ENCODE peak calls at places on chromosome 13, in ten cellular contexts. Z, T, H, O, A, Y, J, D, L and Q are unnamed samples.
A peak's percentile ranks its signal among the peaks of the same experiment; 100 is the strongest.

GRCh38 chr13:42170029-42170428 is 101.9 kb upstream of the AKAP11 start:
- DNase-seq in Z (no peak), T (no peak), H (no peak), O (no peak), A (no peak), Y (no peak), J (no peak), D (no peak), L (no peak), Q (no peak)

GRCh38 chr13:23551213-23552008 is 18.8 kb upstream of the TNFRSF19 start:
- DNase-seq in Z (no peak), T (no peak), H (no peak), O (no peak), A (no peak), Y (no peak), J (no peak), D (no peak), L (no peak), Q (no peak)

GRCh38 chr13:102394158-102395053 is 7.4 kb downstream of the FGF14 start:
- DNase-seq in Z (peak; percentile 95), T (no peak), H (no peak), O (peak; percentile 85), A (peak; percentile 65), Y (peak; percentile 96), J (peak; percentile 95), D (peak; percentile 90), L (peak; percentile 97), Q (peak; percentile 97)

GRCh38 chr13:76622336-76623045 is 263.7 kb downstream of the KCTD12 start:
- DNase-seq in Z (peak; percentile 42), T (no peak), H (no peak), O (no peak), A (no peak), Y (peak; percentile 19), J (no peak), D (no peak), L (peak; percentile 46), Q (no peak)

GRCh38 chr13:110524484-110525254 is 36.9 kb downstream of the RAB20 start:
- DNase-seq in Z (no peak), T (no peak), H (no peak), O (no peak), A (no peak), Y (peak; percentile 86), J (peak; percentile 14), D (peak; percentile 62), L (peak; percentile 93), Q (peak; percentile 83)

GRCh38 chr13:100875392-100876043 is 200.9 kb upstream of the TMTC4 start:
- DNase-seq in Z (no peak), T (no peak), H (no peak), O (no peak), A (no peak), Y (no peak), J (no peak), D (no peak), L (no peak), Q (no peak)

GRCh38 chr13:51600703-51601102 is 16.4 kb downstream of the WDFY2 start:
- DNase-seq in Z (no peak), T (no peak), H (no peak), O (no peak), A (no peak), Y (no peak), J (no peak), D (no peak), L (no peak), Q (no peak)

GRCh38 chr13:50829896-50830295 is 13.6 kb downstream of the DLEU7 start:
- DNase-seq in Z (no peak), T (no peak), H (no peak), O (no peak), A (no peak), Y (no peak), J (no peak), D (no peak), L (no peak), Q (no peak)

GRCh38 chr13:114024603-114025431 is 50.9 kb upstream of the C13orf46 start:
- DNase-seq in Z (no peak), T (peak; percentile 73), H (peak; percentile 73), O (no peak), A (no peak), Y (no peak), J (no peak), D (no peak), L (peak; percentile 28), Q (no peak)

GRCh38 chr13:114025432-114026127 is 51.7 kb upstream of the C13orf46 start:
- DNase-seq in Z (peak; percentile 58), T (peak; percentile 31), H (no peak), O (no peak), A (no peak), Y (no peak), J (no peak), D (no peak), L (peak; percentile 26), Q (no peak)

GRCh38 chr13:114022876-114023275 is 49.0 kb upstream of the C13orf46 start:
- DNase-seq in Z (no peak), T (no peak), H (no peak), O (no peak), A (no peak), Y (no peak), J (no peak), D (no peak), L (peak; percentile 7), Q (no peak)

GRCh38 chr13:114022309-114022669 is 48.4 kb upstream of the C13orf46 start:
- DNase-seq in Z (no peak), T (no peak), H (no peak), O (no peak), A (no peak), Y (no peak), J (no peak), D (no peak), L (no peak), Q (no peak)

DNA sequence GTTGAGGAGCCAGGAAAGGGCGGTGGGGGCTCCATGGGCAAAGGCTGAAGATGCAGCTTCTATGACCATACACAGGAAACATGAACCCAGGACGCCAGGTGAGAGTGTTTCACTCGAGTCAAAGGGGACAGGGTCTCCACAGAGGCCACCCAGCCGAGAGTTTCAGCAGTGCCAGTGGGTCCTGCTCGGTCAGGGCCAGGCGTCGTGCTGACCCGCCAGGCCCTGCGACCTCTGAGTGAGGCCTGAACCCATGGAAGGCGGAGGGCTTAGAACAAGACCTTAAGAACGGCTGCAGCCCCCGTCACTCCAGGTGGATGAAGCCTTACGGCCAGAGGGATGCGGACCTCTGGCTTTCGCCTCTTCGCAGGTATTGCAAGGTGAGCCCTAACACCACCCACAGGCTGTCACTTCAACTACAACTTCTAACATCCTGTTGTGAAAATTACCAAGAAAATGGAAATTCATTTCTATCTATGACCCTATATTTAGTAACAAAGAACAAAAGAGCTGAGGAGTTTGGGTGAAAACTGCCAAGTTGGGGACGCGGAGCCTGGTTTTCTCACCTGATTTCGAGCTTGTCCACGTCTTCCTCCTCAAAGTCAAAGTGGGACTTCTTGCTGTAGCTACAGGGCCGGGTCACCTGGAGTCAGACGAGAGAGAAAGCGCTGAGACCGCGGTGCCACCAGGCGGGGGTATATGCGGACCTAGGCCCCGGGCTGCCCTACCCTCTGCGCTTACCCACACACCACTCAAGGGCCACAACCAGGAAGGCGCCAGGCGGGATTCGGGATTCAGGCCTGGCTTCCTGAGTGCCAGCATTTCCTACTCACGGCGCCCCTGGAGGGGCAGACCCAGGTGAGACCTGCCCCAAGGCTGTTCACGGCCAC is 50.1 kb upstream of the C13orf46 start:
- DNase-seq in Z (no peak), T (peak; percentile 43), H (no peak), O (no peak), A (no peak), Y (no peak), J (no peak), D (no peak), L (peak; percentile 13), Q (no peak)
- H3K4me3 ChIP-seq in Z (no peak overlapping the region), T (peak overlapping the region; percentile 64), H (no peak overlapping the region), O (no peak overlapping the region), A (no peak overlapping the region), Y (no peak overlapping the region), J (no peak overlapping the region), D (no peak overlapping the region), L (no peak overlapping the region), Q (no peak overlapping the region)

GRCh38 chr13:29923554-29924481 is 73.4 kb upstream of the UBL3 start:
- DNase-seq in Z (peak; percentile 82), T (peak; percentile 39), H (peak; percentile 85), O (peak; percentile 14), A (peak; percentile 87), Y (peak; percentile 42), J (no peak), D (peak; percentile 94), L (peak; percentile 71), Q (peak; percentile 34)

GRCh38 chr13:29926077-29926476 is 75.7 kb upstream of the UBL3 start:
- DNase-seq in Z (no peak), T (no peak), H (no peak), O (no peak), A (no peak), Y (no peak), J (no peak), D (no peak), L (no peak), Q (no peak)

GRCh38 chr13:29924482-29924884 is 74.1 kb upstream of the UBL3 start:
- DNase-seq in Z (no peak), T (no peak), H (no peak), O (no peak), A (peak; percentile 35), Y (no peak), J (no peak), D (no peak), L (no peak), Q (no peak)

GRCh38 chr13:29925457-29925856 is 75.0 kb upstream of the UBL3 start:
- DNase-seq in Z (peak; percentile 73), T (no peak), H (no peak), O (no peak), A (peak; percentile 33), Y (peak; percentile 55), J (no peak), D (peak; percentile 91), L (peak; percentile 87), Q (peak; percentile 80)

GRCh38 chr13:29924951-29925350 is 74.5 kb upstream of the UBL3 start:
- DNase-seq in Z (no peak), T (no peak), H (no peak), O (no peak), A (no peak), Y (no peak), J (no peak), D (no peak), L (no peak), Q (no peak)
- H3K4me1 ChIP-seq in Z (no peaks in the 10 kb centered on the region), T (no peaks in the 10 kb centered on the region), H (no peaks in the 10 kb centered on the region), O (no peaks in the 10 kb centered on the region), A (peaks cover 59% of the 10 kb centered on the region), Y (peaks cover 30% of the 10 kb centered on the region), J (no peaks in the 10 kb centered on the region), D (peaks cover 52% of the 10 kb centered on the region), L (peaks cover 30% of the 10 kb centered on the region), Q (peaks cover 28% of the 10 kb centered on the region)

DNA sequence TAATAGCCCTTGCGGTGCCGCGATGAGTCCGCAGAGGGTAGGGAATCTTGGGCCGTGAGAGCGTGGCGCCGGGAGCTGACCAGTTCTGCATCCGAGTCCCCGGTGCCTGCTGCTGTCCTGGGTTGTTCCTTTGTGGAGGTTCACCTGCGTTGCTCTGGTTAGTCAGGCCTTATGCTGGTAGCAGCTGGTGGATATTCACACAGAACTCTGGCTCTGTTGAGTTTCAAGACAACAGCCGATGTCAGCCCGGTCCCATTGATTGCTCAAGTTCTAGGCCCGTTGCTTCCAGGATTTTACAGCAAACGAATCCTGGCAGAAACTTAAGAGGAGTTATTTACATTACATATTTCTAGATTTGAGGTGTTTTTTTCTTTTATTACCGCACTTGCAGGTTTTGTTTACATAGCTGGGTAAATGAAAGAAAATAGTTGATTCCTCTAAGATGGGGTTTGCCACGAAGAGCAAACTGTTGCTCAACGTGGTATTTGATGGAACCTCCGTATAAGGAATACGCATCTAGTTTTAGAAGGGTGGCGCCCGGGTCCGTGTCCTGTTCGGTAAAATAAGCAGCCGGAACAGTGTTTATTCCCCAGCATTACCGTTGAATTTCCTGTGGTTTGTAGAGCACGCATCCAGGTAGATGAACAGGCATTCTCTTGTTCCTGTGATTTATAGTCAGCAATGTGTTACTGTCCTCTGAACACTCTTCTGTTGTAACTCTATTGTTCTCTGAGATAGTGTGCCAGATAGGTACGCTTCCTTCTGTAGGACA is 1.3 kb downstream of the CLDN10 start:
- DNase-seq in Z (no peak), T (no peak), H (no peak), O (no peak), A (no peak), Y (no peak), J (no peak), D (no peak), L (no peak), Q (no peak)
- H3K4me3 ChIP-seq in Z (no peak overlapping the region), T (no peak overlapping the region), H (no peak overlapping the region), O (no peak overlapping the region), A (no peak overlapping the region), Y (peak overlapping the region; percentile 55), J (no peak overlapping the region), D (no peak overlapping the region), L (no peak overlapping the region), Q (peak overlapping the region; percentile 19)

GRCh38 chr13:46569471-46569870 is 16.5 kb downstream of the LRCH1 start:
- DNase-seq in Z (no peak), T (no peak), H (no peak), O (no peak), A (no peak), Y (no peak), J (no peak), D (no peak), L (no peak), Q (no peak)
- H3K4me1 ChIP-seq in Z (peaks cover 3% of the 10 kb centered on the region), T (peaks cover 44% of the 10 kb centered on the region), H (no peaks in the 10 kb centered on the region), O (no peaks in the 10 kb centered on the region), A (peaks cover 18% of the 10 kb centered on the region), Y (peaks cover 89% of the 10 kb centered on the region), J (no peaks in the 10 kb centered on the region), D (peaks cover 91% of the 10 kb centered on the region), L (peaks cover 82% of the 10 kb centered on the region), Q (peaks cover 38% of the 10 kb centered on the region)